ENCODE peak calls at places on chromosomes 5 and 9, in eight cellular contexts. S is psoas muscle; Z is activated T-helper 1 cell treated with Interleukin-2 at 50 U/mL for 16 hours; O is activated T-cell treated with anti-CD3 and anti-CD28 coated beads, Interleukin-2, amount 50 U/mL, for 72 hours; P is mesendoderm; T is GM10248; N is fibroblast of lung; V is ELR. D is an unnamed sample.
A peak's percentile ranks its signal among the peaks of the same experiment; 100 is the strongest.

GRCh38 chr5:89560724-89561123 is 677.7 kb upstream of the MEF2C start:
- DNase-seq in S (no peak), P (peak; percentile 22), N (no peak), Z (no peak), V (no peak), T (no peak), O (no peak), D (no peak)

GRCh38 chr5:124747770-124748686 is 1.6 kb upstream of the ZNF608 start:
- DNase-seq in P (peak; percentile 51), S (no peak), N (peak; percentile 60), V (no peak), O (no peak), Z (no peak), T (peak; percentile 44), D (no peak)

GRCh38 chr5:96509721-96510383 is 76.8 kb upstream of the PCSK1 start:
- DNase-seq in T (no peak), S (no peak), V (peak; percentile 92), Z (no peak), O (no peak), N (peak; percentile 99), P (no peak), D (no peak)

GRCh38 chr5:14351845-14352712 is 208.9 kb downstream of the TRIO start:
- DNase-seq in S (peak; percentile 65), V (peak; percentile 76), O (peak; percentile 69), Z (peak; percentile 28), P (peak; percentile 77), N (peak; percentile 69), T (peak; percentile 78), D (peak; percentile 57)

GRCh38 chr5:94779684-94780083 is 161.2 kb downstream of the SLF1 start:
- DNase-seq in P (no peak), S (no peak), Z (no peak), T (no peak), V (no peak), O (no peak), N (no peak), D (no peak)

GRCh38 chr5:72347801-72348305 is 27.7 kb downstream of the PTCD2 start:
- DNase-seq in T (no peak), V (peak; percentile 96), P (no peak), Z (no peak), O (peak; percentile 41), S (no peak), N (peak; percentile 98), D (no peak)

GRCh38 chr5:178606269-178606668 is 16.1 kb upstream of the COL23A1 start:
- DNase-seq in Z (no peak), P (no peak), V (no peak), S (no peak), O (no peak), T (no peak), N (peak; percentile 15), D (no peak)

GRCh38 chr5:170603578-170604565 is 100.1 kb downstream of the KCNIP1 start:
- DNase-seq in T (peak; percentile 74), N (peak; percentile 48), O (peak; percentile 65), P (peak; percentile 84), S (peak; percentile 32), Z (no peak), V (peak; percentile 60), D (peak; percentile 37)

GRCh38 chr5:53407373-53407772 is 73.1 kb upstream of the FST start:
- DNase-seq in N (peak; percentile 68), T (no peak), O (no peak), P (no peak), V (peak; percentile 92), Z (no peak), S (no peak), D (no peak)

GRCh38 chr5:136079195-136079985 is 50.6 kb downstream of the TGFBI start:
- DNase-seq in O (no peak), S (no peak), V (no peak), T (no peak), Z (no peak), N (no peak), P (peak; percentile 70), D (no peak)

GRCh38 chr9:1100945-1101344 is 50.8 kb downstream of the DMRT2 start:
- DNase-seq in S (peak; percentile 38), P (peak; percentile 82), N (peak; percentile 28), V (peak; percentile 30), Z (no peak), T (no peak), O (no peak), D (peak; percentile 45)

GRCh38 chr9:11558043-11558442 is 945.2 kb upstream of the PTPRD start:
- DNase-seq in T (no peak), V (no peak), P (peak; percentile 21), S (no peak), N (no peak), O (no peak), Z (no peak), D (no peak)

GRCh38 chr5:3542158-3542557 is 53.5 kb upstream of the IRX1 start:
- DNase-seq in O (no peak), V (no peak), P (peak; percentile 22), N (no peak), T (no peak), S (no peak), Z (no peak), D (no peak)

GRCh38 chr9:119559056-119559455 is 189.8 kb upstream of the BRINP1 start:
- DNase-seq in O (no peak), P (no peak), N (no peak), T (no peak), Z (no peak), V (no peak), S (no peak), D (no peak)

GRCh38 chr9:1429328-1429727 is 379.2 kb downstream of the DMRT2 start:
- DNase-seq in N (no peak), V (peak; percentile 0), O (no peak), P (peak; percentile 80), Z (no peak), T (no peak), S (no peak), D (no peak)

GRCh38 chr5:82314964-82315728 is 37.0 kb upstream of the RPS23 start:
- DNase-seq in S (no peak), V (no peak), Z (no peak), O (no peak), N (peak; percentile 66), P (no peak), T (no peak), D (no peak)

GRCh38 chr9:71911908-71912325 is 478 bp downstream of the C9orf85 start:
- DNase-seq in O (no peak), N (peak; percentile 54), T (no peak), S (no peak), Z (no peak), P (no peak), V (no peak), D (no peak)